ENCODE peak calls at places on chromosomes 16 and 17, in four cellular contexts. D is upper lobe of right lung, C is neural crest cell, H is cardiac fibroblast. A is an unnamed sample.

GRCh38 chr17:8001976-8002645 is at the start of gene GUCY2D:
- DNase-seq in C (no peak), H (no peak), D (peak), A (no peak)

GRCh38 chr17:31490991-31491793 is 99.7 kb downstream of the RAB11FIP4 start:
- DNase-seq in D (no peak), C (no peak), H (no peak), A (no peak)

GRCh38 chr17:80930335-80931040 is 61.2 kb upstream of the CHMP6 start:
- DNase-seq in H (no peak), C (no peak), D (no peak), A (no peak)

GRCh38 chr17:21674242-21674731 is 18.0 kb upstream of the KCNJ18 start:
- DNase-seq in H (no peak), D (no peak), C (no peak), A (no peak)

GRCh38 chr16:19860146-19861030 is 24.3 kb downstream of the GPRC5B start:
- DNase-seq in D (no peak), C (no peak), H (peak), A (no peak)

GRCh38 chr17:80254396-80255241 is 6.0 kb upstream of the RNF213 start:
- DNase-seq in C (no peak), D (no peak), H (peak), A (peak)

GRCh38 chr17:41602524-41602923 is 10.0 kb downstream of the KRT16 start:
- DNase-seq in H (no peak), D (no peak), C (no peak), A (no peak)

GRCh38 chr17:56778898-56779297 is 54.8 kb downstream of the C17orf67 start:
- DNase-seq in C (no peak), H (no peak), D (no peak), A (no peak)

GRCh38 chr16:57757883-57758282 is 22.3 kb downstream of the KATNB1 start:
- DNase-seq in C (no peak), D (no peak), H (no peak), A (no peak)

GRCh38 chr17:43882761-43883415 is 24.4 kb downstream of the MPP2 start:
- DNase-seq in C (no peak), D (no peak), H (no peak), A (no peak)

GRCh38 chr17:68398731-68399637 is 58.3 kb downstream of the WIPI1 start:
- DNase-seq in H (peak), C (peak), D (peak), A (peak)

GRCh38 chr17:29778936-29779811 is 150.9 kb downstream of the SSH2 start:
- DNase-seq in H (peak), D (peak), C (peak), A (peak)

GRCh38 chr16:74991593-74992403 is 6.9 kb upstream of the WDR59 start:
- DNase-seq in C (no peak), H (no peak), D (no peak), A (no peak)

GRCh38 chr16:2692251-2692947 is 10.1 kb downstream of the KCTD5 start:
- DNase-seq in D (no peak), H (no peak), C (no peak), A (no peak)

GRCh38 chr16:25006504-25007055 is 8.6 kb downstream of the ARHGAP17 start:
- DNase-seq in H (peak), D (no peak), C (no peak), A (peak)

GRCh38 chr16:50306287-50306686 is 39.9 kb downstream of the ADCY7 start:
- DNase-seq in H (no peak), C (no peak), D (no peak), A (no peak)